ENCODE peak calls at places on chromosomes 11 and 22, in nine cellular contexts. D is right cardiac atrium; W is naive thymus-derived CD8-positive, alpha-beta T cell; U is NCI-H69; Y is H9; F is choroid plexus epithelial cell; P is mammary epithelial cell; O is left ventricle myocardium superior; J is HFFc6. A is an unnamed sample.

GRCh38 chr22:40216041-40216756 is 38.5 kb downstream of the TNRC6B start:
- DNase-seq in J (no peak), U (no peak), F (no peak), D (no peak), P (no peak), O (no peak), W (no peak), Y (peak; percentile 28), A (no peak)

GRCh38 chr11:76689313-76689712 is 18.8 kb upstream of the LRRC32 start:
- DNase-seq in D (no peak), J (no peak), Y (no peak), P (no peak), U (no peak), F (no peak), O (no peak), W (no peak), A (no peak)

GRCh38 chr22:25078591-25078990 is 121.1 kb upstream of the CRYBB3 start:
- DNase-seq in O (no peak), P (no peak), W (no peak), J (no peak), F (no peak), D (no peak), Y (no peak), U (no peak), A (no peak)

GRCh38 chr11:131195801-131196517 is 174.5 kb upstream of the NTM start:
- DNase-seq in D (peak; percentile 78), J (peak; percentile 37), Y (no peak), P (no peak), U (peak; percentile 77), F (peak; percentile 8), W (no peak), O (peak; percentile 70), A (no peak)

GRCh38 chr11:87301785-87302540 is 264.2 kb downstream of the TMEM135 start:
- DNase-seq in D (no peak), W (no peak), O (no peak), Y (no peak), U (no peak), F (peak; percentile 32), P (no peak), J (no peak), A (no peak)

GRCh38 chr22:50280708-50281383 is 10.7 kb upstream of the MAPK11 start:
- DNase-seq in D (no peak), Y (no peak), W (no peak), U (no peak), F (no peak), J (no peak), P (no peak), O (no peak), A (no peak)

GRCh38 chr11:75841739-75842138 is 26.7 kb downstream of the UVRAG start:
- DNase-seq in W (no peak), F (no peak), P (no peak), U (no peak), J (no peak), D (no peak), Y (no peak), O (no peak), A (no peak)

GRCh38 chr22:19235874-19236273 is 55.6 kb downstream of the CLTCL1 start:
- DNase-seq in U (no peak), F (no peak), O (no peak), W (no peak), Y (no peak), J (no peak), D (no peak), P (no peak), A (no peak)

GRCh38 chr11:88175707-88176066 is 444 bp upstream of the RAB38 start:
- DNase-seq in O (no peak), P (no peak), Y (no peak), U (peak; percentile 70), J (no peak), D (peak; percentile 32), W (no peak), F (peak; percentile 26), A (no peak)

GRCh38 chr11:34650528-34650927 is 29.6 kb downstream of the EHF start:
- DNase-seq in J (no peak), D (no peak), O (no peak), Y (no peak), F (peak; percentile 84), P (peak; percentile 49), U (no peak), W (peak; percentile 88), A (no peak)

GRCh38 chr22:45192701-45193187 is 29.0 kb downstream of the NUP50 start:
- DNase-seq in D (no peak), P (no peak), O (no peak), W (no peak), F (no peak), U (no peak), J (no peak), Y (peak; percentile 69), A (no peak)

A was measured in H54.